ENCODE peak calls at places on chromosome 2, in seven cellular contexts. One of them, this sample, is unnamed.
A peak's percentile ranks its signal among the peaks of the same experiment; 100 is the strongest.

GRCh38 chr2:204535356-204535755 is 9.9 kb upstream of the PARD3B start:
- DNase-seq in H1: no peak
- DNase-seq in IMR-90: no peak
- DNase-seq in H9: no peak
- DNase-seq in trophoblast cell: peak; percentile 72
- DNase-seq in neuronal stem cell: no peak
- DNase-seq in mesenchymal stem cell: no peak
- DNase-seq in this sample: no peak

GRCh38 chr2:112062894-112063293 is 7.8 kb downstream of the TMEM87B start:
- DNase-seq in H1: no peak
- DNase-seq in IMR-90: no peak
- DNase-seq in H9: no peak
- DNase-seq in trophoblast cell: no peak
- DNase-seq in neuronal stem cell: no peak
- DNase-seq in mesenchymal stem cell: no peak
- DNase-seq in this sample: no peak

GRCh38 chr2:237600205-237600846 is 9.8 kb upstream of the RAB17 start:
- DNase-seq in H1: no peak
- DNase-seq in IMR-90: peak; percentile 71
- DNase-seq in H9: peak; percentile 28
- DNase-seq in trophoblast cell: no peak
- DNase-seq in neuronal stem cell: no peak
- DNase-seq in mesenchymal stem cell: no peak
- DNase-seq in this sample: no peak

GRCh38 chr2:174775586-174775985 is 11.3 kb upstream of the CHRNA1 start:
- DNase-seq in H1: no peak
- DNase-seq in IMR-90: peak; percentile 47
- DNase-seq in H9: peak; percentile 52
- DNase-seq in trophoblast cell: peak; percentile 78
- DNase-seq in neuronal stem cell: no peak
- DNase-seq in mesenchymal stem cell: no peak
- DNase-seq in this sample: peak; percentile 80

GRCh38 chr2:179336782-179337534 is 72.3 kb upstream of the SESTD1 start:
- DNase-seq in H1: peak; percentile 15
- DNase-seq in IMR-90: peak; percentile 7
- DNase-seq in H9: no peak
- DNase-seq in trophoblast cell: peak; percentile 81
- DNase-seq in neuronal stem cell: peak; percentile 29
- DNase-seq in mesenchymal stem cell: peak; percentile 30
- DNase-seq in this sample: peak; percentile 18

GRCh38 chr2:3557588-3558204 is 437 bp downstream of the RNASEH1 start:
- DNase-seq in H1: no peak
- DNase-seq in IMR-90: no peak
- DNase-seq in H9: no peak
- DNase-seq in trophoblast cell: no peak
- DNase-seq in neuronal stem cell: no peak
- DNase-seq in mesenchymal stem cell: no peak
- DNase-seq in this sample: peak; percentile 5

GRCh38 chr2:45554764-45555163 is 56.3 kb downstream of the SRBD1 start:
- DNase-seq in H1: no peak
- DNase-seq in IMR-90: peak; percentile 52
- DNase-seq in H9: no peak
- DNase-seq in trophoblast cell: no peak
- DNase-seq in neuronal stem cell: no peak
- DNase-seq in mesenchymal stem cell: peak; percentile 23
- DNase-seq in this sample: no peak

GRCh38 chr2:108612514-108613183 is 78.4 kb downstream of the LIMS1 start:
- DNase-seq in H1: no peak
- DNase-seq in IMR-90: no peak
- DNase-seq in H9: no peak
- DNase-seq in trophoblast cell: no peak
- DNase-seq in neuronal stem cell: no peak
- DNase-seq in mesenchymal stem cell: no peak
- DNase-seq in this sample: no peak

DNA sequence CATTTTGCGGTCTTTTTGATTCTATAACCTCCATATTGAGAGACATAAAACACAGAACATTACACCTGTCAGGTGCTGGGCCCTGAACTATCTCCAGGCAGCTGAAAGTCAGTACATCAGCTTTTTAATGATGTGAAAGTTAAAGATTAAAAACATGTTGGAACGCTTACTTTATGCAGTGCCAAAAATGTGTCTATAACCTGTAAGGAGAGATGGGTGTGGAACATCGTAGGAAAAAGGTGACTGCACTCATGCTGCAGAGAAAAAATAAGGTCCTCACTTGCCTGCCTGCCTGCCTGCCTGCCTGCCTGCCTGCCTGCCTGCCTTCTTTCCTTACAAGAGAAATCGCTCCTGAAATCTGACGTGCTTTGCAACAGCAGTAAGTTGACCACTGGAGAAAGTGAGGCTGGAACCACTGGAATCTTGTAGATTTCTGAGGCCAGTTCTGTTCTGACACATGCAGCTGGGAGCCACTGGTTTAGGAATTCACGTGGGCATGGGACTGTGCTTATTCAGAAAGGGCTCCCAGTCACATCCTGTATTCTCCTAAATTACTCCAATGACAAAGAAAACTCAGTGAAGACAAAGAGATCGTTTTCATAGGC is 34.1 kb downstream of the BCL11A start:
- DNase-seq in H1: no peak
- DNase-seq in IMR-90: peak; percentile 67
- DNase-seq in H9: no peak
- DNase-seq in trophoblast cell: no peak
- DNase-seq in neuronal stem cell: no peak
- DNase-seq in mesenchymal stem cell: peak; percentile 6
- DNase-seq in this sample: no peak
- H3K4me2 ChIP-seq in H1: peak overlapping the region; percentile 79
- H3K4me2 ChIP-seq in IMR-90: no peak overlapping the region
- H3K4me2 ChIP-seq in H9: no peak overlapping the region
- H3K4me2 ChIP-seq in trophoblast cell: no peak overlapping the region
- H3K4me2 ChIP-seq in neuronal stem cell: no peak overlapping the region
- H3K4me2 ChIP-seq in mesenchymal stem cell: no peak overlapping the region
- H3K4me2 ChIP-seq in this sample: no peak overlapping the region

DNA sequence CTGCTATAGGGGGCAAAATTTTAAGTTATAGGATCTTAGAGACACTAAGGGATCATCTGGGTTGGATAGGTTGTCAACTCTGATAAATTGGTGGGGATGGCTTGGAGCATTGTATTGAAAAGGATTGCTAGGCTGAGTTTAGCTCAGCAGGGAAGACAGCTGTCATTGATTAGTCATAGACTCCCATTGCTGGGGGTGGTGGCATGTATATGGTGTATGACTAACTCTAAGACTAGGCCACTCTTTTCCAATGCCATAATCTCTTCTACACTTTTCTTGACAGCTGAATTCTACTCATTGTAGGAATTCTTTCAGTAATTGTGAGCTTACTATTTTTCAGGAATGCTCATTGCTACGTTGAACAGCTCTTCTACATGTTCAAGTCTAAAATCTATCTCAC is 81.3 kb upstream of the PELI1 start:
- DNase-seq in H1: no peak
- DNase-seq in IMR-90: no peak
- DNase-seq in H9: no peak
- DNase-seq in trophoblast cell: peak; percentile 88
- DNase-seq in neuronal stem cell: no peak
- DNase-seq in mesenchymal stem cell: peak; percentile 23
- DNase-seq in this sample: peak; percentile 39
- H2BK120ac ChIP-seq in H1: no peak overlapping the region
- H2BK120ac ChIP-seq in IMR-90: no peak overlapping the region
- H2BK120ac ChIP-seq in H9: no peak overlapping the region
- H2BK120ac ChIP-seq in trophoblast cell: no peak overlapping the region
- H2BK120ac ChIP-seq in neuronal stem cell: no peak overlapping the region
- H2BK120ac ChIP-seq in mesenchymal stem cell: no peak overlapping the region
- H2BK120ac ChIP-seq in this sample: no peak overlapping the region

GRCh38 chr2:240558229-240558885 is 569 bp upstream of the ANKMY1 start:
- DNase-seq in H1: no peak
- DNase-seq in IMR-90: no peak
- DNase-seq in H9: peak; percentile 5
- DNase-seq in trophoblast cell: no peak
- DNase-seq in neuronal stem cell: no peak
- DNase-seq in mesenchymal stem cell: no peak
- DNase-seq in this sample: no peak

GRCh38 chr2:240559271-240559670 is 886 bp upstream of the DUSP28 start:
- DNase-seq in H1: no peak
- DNase-seq in IMR-90: no peak
- DNase-seq in H9: peak; percentile 18
- DNase-seq in trophoblast cell: no peak
- DNase-seq in neuronal stem cell: no peak
- DNase-seq in mesenchymal stem cell: no peak
- DNase-seq in this sample: no peak

GRCh38 chr2:240557101-240557751 is 562 bp downstream of the ANKMY1 start:
- DNase-seq in H1: no peak
- DNase-seq in IMR-90: no peak
- DNase-seq in H9: peak; percentile 44
- DNase-seq in trophoblast cell: peak; percentile 16
- DNase-seq in neuronal stem cell: no peak
- DNase-seq in mesenchymal stem cell: no peak
- DNase-seq in this sample: no peak

GRCh38 chr2:240556553-240557100 is 1.2 kb downstream of the ANKMY1 start:
- DNase-seq in H1: no peak
- DNase-seq in IMR-90: peak; percentile 37
- DNase-seq in H9: peak; percentile 82
- DNase-seq in trophoblast cell: peak; percentile 44
- DNase-seq in neuronal stem cell: no peak
- DNase-seq in mesenchymal stem cell: peak; percentile 37
- DNase-seq in this sample: peak; percentile 86

GRCh38 chr2:240557808-240558207 is at the start of gene ANKMY1:
- DNase-seq in H1: no peak
- DNase-seq in IMR-90: peak; percentile 67
- DNase-seq in H9: peak; percentile 92
- DNase-seq in trophoblast cell: peak; percentile 46
- DNase-seq in neuronal stem cell: peak; percentile 78
- DNase-seq in mesenchymal stem cell: peak; percentile 69
- DNase-seq in this sample: peak; percentile 90
- H3K27ac ChIP-seq in H1: no peak within 1 kb of the TSS
- H3K27ac ChIP-seq in IMR-90: no peak within 1 kb of the TSS
- H3K27ac ChIP-seq in H9: no peak within 1 kb of the TSS
- H3K27ac ChIP-seq in trophoblast cell: no peak within 1 kb of the TSS
- H3K27ac ChIP-seq in neuronal stem cell: no peak within 1 kb of the TSS
- H3K27ac ChIP-seq in mesenchymal stem cell: no peak within 1 kb of the TSS
- H3K27ac ChIP-seq in this sample: no peak within 1 kb of the TSS

DNA sequence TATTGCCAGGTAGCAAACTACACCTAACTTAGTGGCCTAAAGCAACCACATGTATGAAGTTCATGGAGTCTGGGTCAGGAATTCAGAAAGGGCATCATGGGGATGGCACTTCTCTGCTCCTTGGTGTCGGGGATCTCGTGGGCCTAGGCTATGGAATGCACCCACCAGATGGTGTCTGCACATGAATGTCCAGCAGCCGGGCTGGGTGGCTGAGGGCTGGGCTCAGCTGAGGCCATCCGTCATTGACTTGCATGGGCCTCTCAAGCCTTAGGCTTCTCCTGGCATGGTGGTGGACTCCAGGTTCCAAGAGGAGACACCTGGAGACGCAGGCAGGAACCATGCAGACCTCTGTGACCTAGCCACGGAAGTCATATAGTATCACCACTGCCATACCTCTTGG is 26.0 kb upstream of the RPL31 start:
- DNase-seq in H1: no peak
- DNase-seq in IMR-90: no peak
- DNase-seq in H9: no peak
- DNase-seq in trophoblast cell: no peak
- DNase-seq in neuronal stem cell: no peak
- DNase-seq in mesenchymal stem cell: no peak
- DNase-seq in this sample: no peak
- H3K4me2 ChIP-seq in H1: no peak overlapping the region
- H3K4me2 ChIP-seq in IMR-90: no peak overlapping the region
- H3K4me2 ChIP-seq in H9: no peak overlapping the region
- H3K4me2 ChIP-seq in trophoblast cell: peak overlapping the region; percentile 11
- H3K4me2 ChIP-seq in neuronal stem cell: no peak overlapping the region
- H3K4me2 ChIP-seq in mesenchymal stem cell: no peak overlapping the region
- H3K4me2 ChIP-seq in this sample: no peak overlapping the region

GRCh38 chr2:114526856-114527255 is 84.4 kb downstream of the DPP10 start:
- DNase-seq in H1: no peak
- DNase-seq in IMR-90: no peak
- DNase-seq in H9: no peak
- DNase-seq in trophoblast cell: no peak
- DNase-seq in neuronal stem cell: no peak
- DNase-seq in mesenchymal stem cell: no peak
- DNase-seq in this sample: no peak

GRCh38 chr2:114527330-114527983 is 85.0 kb downstream of the DPP10 start:
- DNase-seq in H1: no peak
- DNase-seq in IMR-90: no peak
- DNase-seq in H9: no peak
- DNase-seq in trophoblast cell: no peak
- DNase-seq in neuronal stem cell: no peak
- DNase-seq in mesenchymal stem cell: no peak
- DNase-seq in this sample: no peak

GRCh38 chr2:114525955-114526354 is 83.5 kb downstream of the DPP10 start:
- DNase-seq in H1: no peak
- DNase-seq in IMR-90: no peak
- DNase-seq in H9: no peak
- DNase-seq in trophoblast cell: no peak
- DNase-seq in neuronal stem cell: no peak
- DNase-seq in mesenchymal stem cell: no peak
- DNase-seq in this sample: no peak
- H2BK120ac ChIP-seq in H1: no peak overlapping the region
- H2BK120ac ChIP-seq in IMR-90: no peak overlapping the region
- H2BK120ac ChIP-seq in H9: no peak overlapping the region
- H2BK120ac ChIP-seq in trophoblast cell: no peak overlapping the region
- H2BK120ac ChIP-seq in neuronal stem cell: no peak overlapping the region
- H2BK120ac ChIP-seq in mesenchymal stem cell: no peak overlapping the region
- H2BK120ac ChIP-seq in this sample: no peak overlapping the region

This sample was measured in mesendoderm.